ENCODE peak calls at places on chromosome 19, in ten cellular contexts. U is nephron progenitor cell; Z is fibroblast of the conjunctiva; B is stimulated activated effector memory CD8-positive, alpha-beta T cell treated with anti-CD3 and anti-CD28 coated beads, Interleukin-12 subunit alpha, Interleukin-12 subunit beta, amount 100 ng/mL, for 72 hours; X is stimulated activated CD4-positive, alpha-beta T cell treated with anti-CD3 and anti-CD28 coated beads, Interleukin-1b, Interleukin-23, amount 100 ng/mL, for 4 hours; N is fibroblast of pulmonary artery; M is RPMI7951; J is T1000; Q is ovary; R is thoracic aorta. F is an unnamed sample.

GRCh38 chr19:4521888-4522242 is 3.6 kb upstream of the PLIN4 start:
- DNase-seq in U (no peak), R (no peak), J (no peak), B (no peak), N (no peak), Z (no peak), Q (no peak), M (no peak), X (no peak), F (no peak)

GRCh38 chr19:51065221-51065960 is 499 bp upstream of the KLK13 start:
- DNase-seq in N (no peak), B (no peak), X (no peak), M (no peak), R (no peak), Z (no peak), U (peak), J (no peak), Q (no peak), F (no peak)

GRCh38 chr19:6739390-6739883 is at the start of gene TRIP10:
- DNase-seq in R (peak), Q (peak), X (peak), J (peak), B (peak), U (peak), M (peak), N (peak), Z (peak), F (peak)

GRCh38 chr19:1827566-1828278 is 15.6 kb upstream of the ATP8B3 start:
- DNase-seq in J (no peak), R (no peak), Q (no peak), B (no peak), N (no peak), U (no peak), M (no peak), Z (no peak), X (no peak), F (no peak)

GRCh38 chr19:27674701-27675100 is 1538.2 kb downstream of the UQCRFS1 start:
- DNase-seq in U (no peak), X (no peak), R (no peak), M (no peak), N (no peak), Z (no peak), B (no peak), J (no peak), Q (no peak), F (no peak)

GRCh38 chr19:51124729-51125128 is at the start of gene SIGLEC9:
- DNase-seq in Q (no peak), M (no peak), J (no peak), X (no peak), U (no peak), B (no peak), Z (no peak), N (no peak), R (no peak), F (peak)

GRCh38 chr19:17307876-17308377 is 1.4 kb upstream of the DDA1 start:
- DNase-seq in U (no peak), B (no peak), N (no peak), R (no peak), M (no peak), Z (no peak), J (no peak), Q (no peak), X (no peak), F (no peak)

GRCh38 chr19:15048885-15049541 is at the start of gene CASP14:
- DNase-seq in J (no peak), N (no peak), B (no peak), R (no peak), Q (no peak), X (no peak), Z (no peak), U (no peak), M (peak), F (no peak)

GRCh38 chr19:18223860-18224524 is 2.2 kb downstream of the PDE4C start:
- DNase-seq in U (peak), R (no peak), M (no peak), Z (no peak), J (no peak), B (peak), Q (peak), X (no peak), N (no peak), F (peak)

GRCh38 chr19:17652627-17653026 is 35.5 kb downstream of the UNC13A start:
- DNase-seq in M (no peak), X (no peak), Z (no peak), R (no peak), Q (no peak), J (no peak), B (no peak), N (no peak), U (no peak), F (no peak)

GRCh38 chr19:11373166-11373884 is 1.1 kb upstream of the SWSAP1 start:
- DNase-seq in M (peak), J (no peak), U (peak), X (no peak), R (no peak), Z (no peak), Q (no peak), B (no peak), N (peak), F (no peak)

GRCh38 chr19:1942934-1943555 is 2.1 kb downstream of the CSNK1G2 start:
- DNase-seq in U (peak), X (no peak), Z (no peak), Q (peak), B (no peak), N (no peak), R (no peak), M (no peak), J (no peak), F (no peak)

GRCh38 chr19:29107831-29108230 is 105.1 kb downstream of the UQCRFS1 start:
- DNase-seq in X (no peak), B (no peak), Q (no peak), M (no peak), U (no peak), Z (no peak), J (no peak), R (no peak), N (no peak), F (no peak)

GRCh38 chr19:17855333-17856152 is 4.2 kb upstream of the RPL18A start:
- DNase-seq in U (peak), Z (peak), M (peak), Q (peak), B (peak), N (peak), X (peak), R (no peak), J (peak), F (peak)

GRCh38 chr19:40578442-40578908 is 1.8 kb downstream of the SHKBP1 start:
- DNase-seq in X (no peak), M (peak), R (no peak), Z (no peak), Q (no peak), B (no peak), N (peak), J (no peak), U (no peak), F (no peak)

GRCh38 chr19:11463391-11463790 is 17.5 kb downstream of the ELAVL3 start:
- DNase-seq in B (no peak), Q (no peak), Z (no peak), M (no peak), U (no peak), N (no peak), R (no peak), J (no peak), X (no peak), F (no peak)

GRCh38 chr19:32642771-32643170 is 32.2 kb downstream of the ANKRD27 start:
- DNase-seq in Z (no peak), R (no peak), N (no peak), U (no peak), X (peak), M (no peak), Q (no peak), B (no peak), J (no peak), F (no peak)

GRCh38 chr19:10454267-10454666 is 33.9 kb downstream of the PDE4A start:
- DNase-seq in N (no peak), Z (no peak), B (no peak), X (no peak), Q (no peak), U (peak), R (no peak), J (no peak), M (no peak), F (no peak)

GRCh38 chr19:18574691-18575291 is 3.1 kb downstream of the UBA52 start:
- DNase-seq in J (no peak), X (no peak), M (no peak), R (no peak), U (no peak), N (no peak), Z (no peak), Q (no peak), B (no peak), F (no peak)

F was measured in sciatic nerve.